ENCODE peak calls at places on chromosomes 5 and 9, in seven cellular contexts. L is esophagus squamous epithelium; N is H9; P is CD8-positive, alpha-beta T cell; O is GM10248; Y is choroid plexus epithelial cell; K is fibroblast of pulmonary artery. J is an unnamed sample.
A peak's percentile ranks its signal among the peaks of the same experiment; 100 is the strongest.

GRCh38 chr5:172411423-172412111 is 42.8 kb downstream of the SH3PXD2B start:
- DNase-seq in L (no peak), N (no peak), P (no peak), O (no peak), Y (no peak), K (peak; percentile 50), J (no peak)

GRCh38 chr9:118009585-118009984 is 305.4 kb downstream of the TLR4 start:
- DNase-seq in L (no peak), N (peak; percentile 34), P (no peak), O (no peak), Y (no peak), K (no peak), J (no peak)

GRCh38 chr9:92140074-92140753 is 25.0 kb upstream of the SPTLC1 start:
- DNase-seq in L (peak; percentile 24), N (peak; percentile 94), P (peak; percentile 34), O (peak; percentile 82), Y (peak; percentile 82), K (peak; percentile 76), J (no peak)

GRCh38 chr9:100087218-100087617 is 11.6 kb downstream of the ERP44 start:
- DNase-seq in L (no peak), N (no peak), P (no peak), O (no peak), Y (peak; percentile 81), K (peak; percentile 75), J (no peak)

GRCh38 chr9:117145081-117145480 is 269.8 kb downstream of the ASTN2 start:
- DNase-seq in L (no peak), N (no peak), P (no peak), O (no peak), Y (no peak), K (no peak), J (no peak)

GRCh38 chr5:174423538-174423937 is 300.8 kb upstream of the MSX2 start:
- DNase-seq in L (no peak), N (no peak), P (no peak), O (no peak), Y (no peak), K (no peak), J (no peak)

GRCh38 chr5:133285583-133286021 is 233.8 kb downstream of the HSPA4 start:
- DNase-seq in L (no peak), N (no peak), P (no peak), O (no peak), Y (peak; percentile 55), K (peak; percentile 18), J (no peak)

GRCh38 chr9:131954299-131954698 is 125.4 kb downstream of the MED27 start:
- DNase-seq in L (no peak), N (no peak), P (no peak), O (no peak), Y (peak; percentile 14), K (no peak), J (no peak)

GRCh38 chr5:74017112-74017511 is 391.1 kb downstream of the ARHGEF28 start:
- DNase-seq in L (no peak), N (peak; percentile 50), P (no peak), O (no peak), Y (no peak), K (no peak), J (no peak)

GRCh38 chr9:98861881-98862501 is 54.5 kb downstream of the GALNT12 start:
- DNase-seq in L (no peak), N (no peak), P (no peak), O (no peak), Y (peak; percentile 92), K (peak; percentile 55), J (peak; percentile 62)

GRCh38 chr5:163347671-163348070 is 89.7 kb upstream of the CCNG1 start:
- DNase-seq in L (no peak), N (peak; percentile 58), P (no peak), O (peak; percentile 60), Y (peak; percentile 80), K (peak; percentile 83), J (peak; percentile 4)

GRCh38 chr5:24163091-24163490 is 481.7 kb downstream of the CDH10 start:
- DNase-seq in L (no peak), N (no peak), P (no peak), O (no peak), Y (no peak), K (no peak), J (no peak)

GRCh38 chr9:137665697-137666504 is 47.1 kb downstream of the EHMT1 start:
- DNase-seq in L (no peak), N (peak; percentile 81), P (no peak), O (no peak), Y (peak; percentile 42), K (no peak), J (no peak)

GRCh38 chr5:37789991-37790390 is 49.9 kb downstream of the GDNF start:
- DNase-seq in L (no peak), N (no peak), P (no peak), O (no peak), Y (peak; percentile 47), K (peak; percentile 43), J (no peak)

GRCh38 chr5:82386576-82386975 is 108.4 kb upstream of the RPS23 start:
- DNase-seq in L (no peak), N (no peak), P (no peak), O (no peak), Y (no peak), K (no peak), J (no peak)

GRCh38 chr5:3033033-3033755 is 281.7 kb upstream of the IRX2 start:
- DNase-seq in L (no peak), N (no peak), P (no peak), O (no peak), Y (no peak), K (no peak), J (no peak)

GRCh38 chr5:134091626-134092121 is 22.8 kb upstream of the TCF7 start:
- DNase-seq in L (no peak), N (no peak), P (no peak), O (no peak), Y (no peak), K (no peak), J (no peak)

GRCh38 chr5:13946111-13946510 is 1.6 kb upstream of the DNAH5 start:
- DNase-seq in L (no peak), N (no peak), P (no peak), O (no peak), Y (no peak), K (no peak), J (no peak)

GRCh38 chr5:76813982-76814562 is 4.8 kb upstream of the F2RL1 start:
- DNase-seq in L (no peak), N (no peak), P (no peak), O (no peak), Y (peak; percentile 86), K (peak; percentile 58), J (no peak)

GRCh38 chr5:168282120-168282519 is 9.3 kb upstream of the WWC1 start:
- DNase-seq in L (no peak), N (peak; percentile 47), P (no peak), O (no peak), Y (peak; percentile 87), K (peak; percentile 80), J (peak; percentile 38)

GRCh38 chr9:93533863-93534262 is 42.5 kb upstream of the PHF2 start:
- DNase-seq in L (no peak), N (peak; percentile 42), P (no peak), O (no peak), Y (no peak), K (no peak), J (no peak)

GRCh38 chr9:93536874-93537273 is 39.5 kb upstream of the PHF2 start:
- DNase-seq in L (no peak), N (no peak), P (no peak), O (no peak), Y (no peak), K (no peak), J (no peak)

GRCh38 chr9:93536167-93536566 is 40.2 kb upstream of the PHF2 start:
- DNase-seq in L (no peak), N (no peak), P (no peak), O (no peak), Y (no peak), K (no peak), J (no peak)

GRCh38 chr9:93532121-93532520 is 44.3 kb upstream of the PHF2 start:
- DNase-seq in L (no peak), N (no peak), P (no peak), O (no peak), Y (peak; percentile 48), K (no peak), J (no peak)

DNA sequence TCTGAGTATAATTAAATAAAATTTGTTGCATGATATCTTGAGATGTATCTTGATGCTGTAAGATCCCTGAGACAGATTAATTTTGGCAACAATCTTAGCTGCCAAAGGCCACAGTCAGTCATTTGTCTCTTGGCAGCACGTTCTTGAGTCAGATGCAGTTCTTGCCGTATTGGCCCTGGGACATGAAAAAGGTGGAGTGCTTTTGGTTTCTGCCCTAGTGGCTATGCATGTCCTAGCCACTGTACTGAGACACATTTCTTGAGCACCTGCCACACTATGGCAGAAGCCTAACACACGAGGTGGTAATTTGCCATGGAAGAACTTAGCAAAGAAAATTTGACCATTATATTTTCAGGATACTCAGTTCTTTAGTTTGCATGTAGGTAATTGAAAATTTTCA is 45.0 kb upstream of the PHF2 start:
- DNase-seq in L (no peak), N (no peak), P (no peak), O (no peak), Y (no peak), K (no peak), J (no peak)
- TF ChIP-seq CTCF in L (peak; percentile 18), N (peak; percentile 32), P (no peak), O (no peak), Y (peak; percentile 24), K (peak; percentile 4), J (no peak)

GRCh38 chr9:24828687-24829086 is 283.0 kb upstream of the IZUMO3 start:
- DNase-seq in L (no peak), N (no peak), P (no peak), O (no peak), Y (no peak), K (no peak), J (no peak)
- TF ChIP-seq CTCF in L (no peak), N (no peak), P (no peak), O (no peak), Y (no peak), K (no peak), J (no peak)

DNA sequence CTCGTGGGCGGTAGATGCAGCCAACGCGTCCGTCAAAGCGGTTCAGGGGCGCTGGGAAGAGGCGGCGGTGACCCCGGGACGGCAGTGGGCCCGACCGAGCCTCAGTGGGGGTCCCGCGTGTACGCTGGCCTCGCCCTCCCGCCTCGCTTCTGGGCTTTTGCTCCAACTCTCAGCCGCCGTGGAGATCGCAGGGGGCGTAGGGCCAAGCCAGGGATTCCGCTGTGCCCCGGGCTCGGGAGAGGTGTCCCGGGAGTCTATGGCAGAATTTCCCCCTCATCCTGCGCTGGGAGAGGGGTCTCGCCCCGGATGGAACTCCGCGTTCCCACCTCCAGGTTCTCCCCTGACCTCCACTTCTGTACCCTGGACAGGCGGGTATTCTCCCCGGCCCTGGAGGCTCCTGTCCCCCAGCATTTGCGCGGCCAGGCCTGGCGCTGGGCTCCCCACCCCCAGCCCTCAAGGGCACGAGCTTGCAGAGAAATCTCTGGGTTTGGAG is 131.9 kb downstream of the MRPL36 start:
- DNase-seq in L (no peak), N (peak; percentile 39), P (no peak), O (no peak), Y (no peak), K (no peak), J (no peak)
- TF ChIP-seq CTCF in L (no peak), N (no peak), P (no peak), O (no peak), Y (no peak), K (no peak), J (no peak)

DNA sequence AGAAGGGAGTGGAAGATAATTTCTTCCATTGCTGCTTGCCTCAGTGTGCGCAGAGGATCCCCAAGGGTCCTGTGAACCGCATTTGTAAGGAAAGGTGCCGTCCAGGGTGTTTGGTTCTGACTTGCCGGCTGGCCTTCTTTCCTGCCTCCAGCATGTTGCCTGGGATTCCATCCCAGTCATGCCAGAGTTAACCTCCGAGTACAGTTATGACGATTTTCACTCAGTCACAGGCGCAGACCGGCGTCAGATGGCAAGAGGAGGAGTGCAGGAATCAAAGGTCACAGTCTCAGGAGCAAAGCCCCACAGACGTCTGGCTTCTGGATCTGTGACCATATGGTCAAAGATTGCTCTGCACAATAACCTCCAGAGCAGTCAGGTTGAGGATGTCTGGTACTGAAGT is 5.9 kb upstream of the GADD45G start:
- DNase-seq in L (no peak), N (peak; percentile 20), P (no peak), O (no peak), Y (no peak), K (no peak), J (no peak)
- TF ChIP-seq CTCF in L (no peak), N (no peak), P (no peak), O (no peak), Y (no peak), K (no peak), J (no peak)